ENCODE peak calls at places on chromosomes 4 and X, in eight cellular contexts. J, F, A, Z, H, E, D and C are unnamed samples.

GRCh38 chrX:2500091-2500680 is 590 bp downstream of the DHRSX start:
- DNase-seq in J (peak), F (no peak), A (peak), Z (peak), H (peak), E (peak), D (peak), C (no peak)

GRCh38 chrX:124573458-124573857 is 227.1 kb downstream of the SH2D1A start:
- DNase-seq in J (no peak), F (no peak), A (no peak), Z (peak), H (peak), E (no peak), D (peak), C (no peak)

GRCh38 chrX:69097451-69098236 is 67.6 kb downstream of the PJA1 start:
- DNase-seq in J (no peak), F (no peak), A (no peak), Z (no peak), H (no peak), E (no peak), D (no peak), C (no peak)

GRCh38 chr4:106628616-106629606 is 260.3 kb upstream of the GIMD1 start:
- DNase-seq in J (no peak), F (no peak), A (no peak), Z (no peak), H (no peak), E (no peak), D (peak), C (no peak)

GRCh38 chr4:40210776-40211175 is 13.9 kb downstream of the RHOH start:
- DNase-seq in J (peak), F (no peak), A (no peak), Z (no peak), H (peak), E (no peak), D (no peak), C (no peak)

GRCh38 chrX:132638313-132638712 is 149.5 kb upstream of the MBNL3 start:
- DNase-seq in J (no peak), F (no peak), A (no peak), Z (no peak), H (no peak), E (no peak), D (no peak), C (no peak)

GRCh38 chrX:109270580-109271484 is 211.1 kb downstream of the GUCY2F start:
- DNase-seq in J (peak), F (no peak), A (no peak), Z (no peak), H (peak), E (no peak), D (peak), C (no peak)

GRCh38 chr4:8438743-8439142 is 1.8 kb downstream of the ACOX3 start:
- DNase-seq in J (no peak), F (no peak), A (no peak), Z (no peak), H (no peak), E (no peak), D (no peak), C (no peak)

GRCh38 chrX:11329016-11329415 is 35.8 kb downstream of the AMELX start:
- DNase-seq in J (peak), F (no peak), A (no peak), Z (peak), H (peak), E (no peak), D (peak), C (no peak)

GRCh38 chr4:87209696-87210095 is 10.7 kb downstream of the KLHL8 start:
- DNase-seq in J (no peak), F (no peak), A (no peak), Z (no peak), H (no peak), E (peak), D (peak), C (peak)

GRCh38 chr4:65175585-65175984 is 494.7 kb downstream of the EPHA5 start:
- DNase-seq in J (no peak), F (no peak), A (no peak), Z (no peak), H (no peak), E (no peak), D (no peak), C (no peak)

GRCh38 chr4:3766207-3766790 is at the start of gene ADRA2C:
- DNase-seq in J (no peak), F (no peak), A (no peak), Z (no peak), H (no peak), E (no peak), D (no peak), C (no peak)

GRCh38 chr4:1990348-1990645 is 18.5 kb downstream of the NELFA start:
- DNase-seq in J (no peak), F (no peak), A (no peak), Z (no peak), H (no peak), E (no peak), D (no peak), C (no peak)

GRCh38 chrX:40391662-40392061 is 189.1 kb upstream of the ATP6AP2 start:
- DNase-seq in J (no peak), F (no peak), A (no peak), Z (no peak), H (no peak), E (no peak), D (no peak), C (no peak)

GRCh38 chr4:150224896-150225591 is 146.8 kb downstream of the DCLK2 start:
- DNase-seq in J (no peak), F (no peak), A (no peak), Z (peak), H (peak), E (no peak), D (peak), C (no peak)

GRCh38 chr4:41039312-41039711 is 175.0 kb downstream of the APBB2 start:
- DNase-seq in J (no peak), F (no peak), A (no peak), Z (no peak), H (no peak), E (no peak), D (no peak), C (no peak)

GRCh38 chrX:39652336-39652735 is 445.4 kb downstream of the BCOR start:
- DNase-seq in J (no peak), F (no peak), A (no peak), Z (peak), H (no peak), E (no peak), D (peak), C (no peak)

GRCh38 chr4:37928896-37929537 is 31.2 kb upstream of the PTTG2 start:
- DNase-seq in J (no peak), F (no peak), A (no peak), Z (no peak), H (no peak), E (no peak), D (peak), C (no peak)

GRCh38 chr4:174669278-174669677 is 147.0 kb upstream of the HPGD start:
- DNase-seq in J (peak), F (no peak), A (no peak), Z (peak), H (peak), E (no peak), D (peak), C (no peak)

GRCh38 chr4:124710911-124711310 is 1.6 kb downstream of the ANKRD50 start:
- DNase-seq in J (no peak), F (no peak), A (no peak), Z (no peak), H (peak), E (no peak), D (no peak), C (no peak)

GRCh38 chr4:119286377-119287002 is 35.4 kb downstream of the FABP2 start:
- DNase-seq in J (no peak), F (no peak), A (no peak), Z (peak), H (peak), E (no peak), D (peak), C (no peak)

GRCh38 chr4:6229095-6229494 is 28.7 kb upstream of the JAKMIP1 start:
- DNase-seq in J (no peak), F (peak), A (no peak), Z (no peak), H (no peak), E (peak), D (no peak), C (no peak)

GRCh38 chr4:155759372-155760252 is 791 bp downstream of the GUCY1B1 start:
- DNase-seq in J (peak), F (peak), A (peak), Z (peak), H (peak), E (peak), D (peak), C (peak)

GRCh38 chr4:39114436-39114835 is 52.4 kb downstream of the KLHL5 start:
- DNase-seq in J (no peak), F (no peak), A (no peak), Z (no peak), H (no peak), E (no peak), D (no peak), C (no peak)

GRCh38 chr4:86223472-86223871 is 136.4 kb downstream of the MAPK10 start:
- DNase-seq in J (peak), F (no peak), A (no peak), Z (peak), H (peak), E (no peak), D (peak), C (no peak)

GRCh38 chrX:1453390-1453783 is 678 bp upstream of the ASMTL start:
- DNase-seq in J (no peak), F (peak), A (peak), Z (no peak), H (no peak), E (no peak), D (no peak), C (no peak)

GRCh38 chr4:154364012-154364863 is 127.4 kb downstream of the DCHS2 start:
- DNase-seq in J (no peak), F (no peak), A (no peak), Z (no peak), H (no peak), E (no peak), D (peak), C (peak)

GRCh38 chrX:129653985-129654651 is 638 bp downstream of the APLN start:
- DNase-seq in J (no peak), F (no peak), A (no peak), Z (peak), H (peak), E (peak), D (no peak), C (peak)

GRCh38 chr4:149048451-149049143 is 606.4 kb upstream of the NR3C2 start:
- DNase-seq in J (no peak), F (no peak), A (no peak), Z (no peak), H (no peak), E (no peak), D (no peak), C (no peak)

GRCh38 chrX:46575991-46576392 is 2.4 kb downstream of the CHST7 start:
- DNase-seq in J (no peak), F (no peak), A (no peak), Z (peak), H (peak), E (peak), D (peak), C (no peak)

GRCh38 chr4:128068927-128069326 is 7.8 kb downstream of the LARP1B start:
- DNase-seq in J (no peak), F (no peak), A (no peak), Z (peak), H (peak), E (no peak), D (peak), C (no peak)

GRCh38 chr4:17058506-17058905 is 160.1 kb upstream of the LDB2 start:
- DNase-seq in J (no peak), F (no peak), A (no peak), Z (no peak), H (no peak), E (peak), D (peak), C (no peak)

GRCh38 chr4:8441499-8442091 is 1.0 kb downstream of the TRMT44 start:
- DNase-seq in J (no peak), F (no peak), A (no peak), Z (peak), H (no peak), E (no peak), D (no peak), C (no peak)

GRCh38 chr4:38237139-38237538 is 276.9 kb downstream of the PTTG2 start:
- DNase-seq in J (peak), F (no peak), A (no peak), Z (peak), H (peak), E (no peak), D (peak), C (no peak)

GRCh38 chr4:173246719-173247118 is 78.1 kb downstream of the GALNT7 start:
- DNase-seq in J (no peak), F (no peak), A (no peak), Z (no peak), H (no peak), E (no peak), D (no peak), C (no peak)

GRCh38 chr4:25098964-25099843 is 61.0 kb downstream of the SEPSECS start:
- DNase-seq in J (peak), F (peak), A (no peak), Z (peak), H (peak), E (peak), D (peak), C (no peak)

GRCh38 chr4:186067757-186068385 is 1.1 kb upstream of the TLR3 start:
- DNase-seq in J (no peak), F (no peak), A (peak), Z (peak), H (peak), E (peak), D (peak), C (peak)

GRCh38 chrX:81237516-81237915 is 35.6 kb downstream of the SH3BGRL start:
- DNase-seq in J (no peak), F (no peak), A (no peak), Z (no peak), H (no peak), E (no peak), D (no peak), C (no peak)

GRCh38 chrX:12494400-12495138 is 296.6 kb upstream of the PRPS2 start:
- DNase-seq in J (no peak), F (no peak), A (no peak), Z (no peak), H (no peak), E (no peak), D (no peak), C (no peak)

GRCh38 chrX:12496343-12496742 is 294.9 kb upstream of the PRPS2 start:
- DNase-seq in J (no peak), F (no peak), A (no peak), Z (no peak), H (no peak), E (no peak), D (no peak), C (no peak)

DNA sequence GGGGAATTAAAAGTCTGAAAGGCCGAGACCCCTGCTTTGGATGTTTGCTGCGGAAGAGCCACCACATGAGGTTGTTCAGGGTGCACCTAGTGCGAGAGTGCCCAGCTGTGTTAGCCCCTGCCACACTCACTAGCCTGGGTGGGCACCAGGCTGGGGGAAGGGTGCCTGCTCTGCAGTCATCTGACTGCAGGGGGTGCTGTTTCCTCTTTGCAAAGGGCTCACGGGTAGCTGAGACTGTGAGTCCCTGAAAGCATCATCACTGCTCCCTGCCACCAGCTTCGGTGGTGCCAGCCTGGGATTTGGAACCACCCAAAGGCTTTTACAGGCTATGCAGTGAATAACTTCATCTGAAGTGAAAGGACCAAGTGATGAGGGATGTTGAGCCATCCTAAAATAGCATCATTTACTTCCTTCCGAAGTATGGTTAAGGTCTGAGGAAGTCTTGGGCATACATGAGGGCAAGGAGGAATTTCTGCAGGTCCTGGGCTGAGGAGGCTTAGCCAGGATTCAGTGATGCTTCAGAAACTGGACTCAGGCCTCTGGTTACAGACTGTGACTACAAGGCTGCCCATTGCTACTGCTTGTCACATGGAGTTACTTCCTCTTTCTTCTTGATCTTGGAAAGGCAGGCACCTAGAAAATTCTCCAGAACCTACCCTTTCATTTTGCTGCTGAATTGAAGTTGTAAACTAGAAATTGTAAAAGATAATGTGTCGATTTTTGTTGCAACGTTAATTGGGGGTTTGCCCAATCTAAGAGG is 293.2 kb upstream of the PRPS2 start:
- DNase-seq in J (no peak), F (no peak), A (no peak), Z (peak), H (no peak), E (no peak), D (no peak), C (no peak)
- TF ChIP-seq CTCF in J (no peak), F (no peak), A (no peak), Z (peak), H (peak), E (peak), D (peak), C (no peak)

GRCh38 chr4:126582737-126583136 is 1050.0 kb upstream of the INTU start:
- DNase-seq in J (no peak), F (no peak), A (no peak), Z (peak), H (peak), E (no peak), D (peak), C (no peak)
- TF ChIP-seq CTCF in J (no peak), F (no peak), A (no peak), Z (peak), H (no peak), E (no peak), D (peak), C (no peak)

DNA sequence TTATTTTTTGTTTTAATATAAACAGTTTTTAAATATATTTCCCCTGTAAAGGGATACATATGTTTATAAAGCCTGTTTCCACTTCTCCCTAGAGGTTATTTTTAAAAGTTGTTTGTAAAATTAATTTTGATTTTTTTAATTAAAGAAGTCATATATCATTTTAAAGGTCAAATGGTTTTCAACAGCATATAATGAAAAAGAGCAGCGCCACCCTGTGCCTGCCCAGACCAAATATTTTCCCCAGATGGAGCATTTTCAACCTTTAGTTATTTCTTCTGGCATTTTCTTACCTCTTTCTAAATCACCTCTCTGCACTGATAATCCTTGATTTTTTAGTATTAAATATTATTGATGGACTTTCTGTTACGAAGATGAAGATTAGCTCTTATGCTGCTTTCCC is 21.0 kb downstream of the MSX1 start:
- DNase-seq in J (no peak), F (no peak), A (no peak), Z (peak), H (no peak), E (no peak), D (no peak), C (no peak)
- TF ChIP-seq CTCF in J (no peak), F (no peak), A (peak), Z (peak), H (no peak), E (peak), D (peak), C (no peak)

GRCh38 chrX:8042304-8042703 is 115.1 kb upstream of the PNPLA4 start:
- DNase-seq in J (no peak), F (no peak), A (no peak), Z (peak), H (peak), E (no peak), D (no peak), C (no peak)
- TF ChIP-seq CTCF in J (no peak), F (no peak), A (no peak), Z (peak), H (no peak), E (no peak), D (no peak), C (no peak)

GRCh38 chrX:78063687-78064086 is 40.4 kb upstream of the PGK1 start:
- DNase-seq in J (no peak), F (no peak), A (no peak), Z (no peak), H (no peak), E (no peak), D (no peak), C (no peak)

GRCh38 chrX:78066110-78066509 is 37.9 kb upstream of the PGK1 start:
- DNase-seq in J (no peak), F (no peak), A (no peak), Z (peak), H (no peak), E (no peak), D (peak), C (no peak)

GRCh38 chrX:78064152-78064551 is 39.9 kb upstream of the PGK1 start:
- DNase-seq in J (no peak), F (no peak), A (no peak), Z (no peak), H (no peak), E (no peak), D (no peak), C (no peak)
- TF ChIP-seq CTCF in J (no peak), F (no peak), A (no peak), Z (no peak), H (no peak), E (no peak), D (no peak), C (no peak)